ENCODE peak calls at places on chromosomes 6 and 20, in four cellular contexts. One of them, this sample, is unnamed.

GRCh38 chr6:14804444-14805210 is 441.2 kb upstream of the JARID2 start:
- DNase-seq in K562: no peak
- DNase-seq in GM12878: no peak
- DNase-seq in HepG2: peak
- DNase-seq in this sample: no peak

GRCh38 chr20:4171538-4172116 is 156.3 kb upstream of the RNF24 start:
- DNase-seq in K562: no peak
- DNase-seq in GM12878: no peak
- DNase-seq in HepG2: peak
- DNase-seq in this sample: peak

GRCh38 chr6:17828149-17828548 is 121.4 kb upstream of the NUP153 start:
- DNase-seq in K562: no peak
- DNase-seq in GM12878: no peak
- DNase-seq in HepG2: no peak
- DNase-seq in this sample: no peak

GRCh38 chr6:3489032-3489757 is 32.3 kb upstream of the SLC22A23 start:
- DNase-seq in K562: no peak
- DNase-seq in GM12878: no peak
- DNase-seq in HepG2: no peak
- DNase-seq in this sample: peak

GRCh38 chr20:49381558-49382493 is 100.6 kb downstream of the KCNB1 start:
- DNase-seq in K562: no peak
- DNase-seq in GM12878: no peak
- DNase-seq in HepG2: no peak
- DNase-seq in this sample: no peak

GRCh38 chr6:137237413-137238170 is 18.4 kb upstream of the IFNGR1 start:
- DNase-seq in K562: no peak
- DNase-seq in GM12878: no peak
- DNase-seq in HepG2: peak
- DNase-seq in this sample: no peak

GRCh38 chr6:149897015-149897697 is 757 bp downstream of the RAET1E start:
- DNase-seq in K562: no peak
- DNase-seq in GM12878: no peak
- DNase-seq in HepG2: no peak
- DNase-seq in this sample: no peak

GRCh38 chr6:41633235-41633634 is 5.0 kb upstream of the MDFI start:
- DNase-seq in K562: no peak
- DNase-seq in GM12878: no peak
- DNase-seq in HepG2: no peak
- DNase-seq in this sample: no peak

GRCh38 chr6:21005816-21006553 is 471.7 kb downstream of the CDKAL1 start:
- DNase-seq in K562: no peak
- DNase-seq in GM12878: peak
- DNase-seq in HepG2: peak
- DNase-seq in this sample: no peak

GRCh38 chr20:50504231-50504823 is 5.9 kb upstream of the PTPN1 start:
- DNase-seq in K562: peak
- DNase-seq in GM12878: no peak
- DNase-seq in HepG2: peak
- DNase-seq in this sample: peak

GRCh38 chr20:63381781-63382431 is 20.8 kb upstream of the CHRNA4 start:
- DNase-seq in K562: peak
- DNase-seq in GM12878: no peak
- DNase-seq in HepG2: no peak
- DNase-seq in this sample: peak

GRCh38 chr20:25469558-25469957 is 62.1 kb downstream of the GINS1 start:
- DNase-seq in K562: peak
- DNase-seq in GM12878: no peak
- DNase-seq in HepG2: no peak
- DNase-seq in this sample: no peak

GRCh38 chr20:24968278-24968677 is 19.2 kb downstream of the CST7 start:
- DNase-seq in K562: no peak
- DNase-seq in GM12878: no peak
- DNase-seq in HepG2: no peak
- DNase-seq in this sample: no peak

GRCh38 chr6:138403801-138404665 is at the start of gene HEBP2:
- DNase-seq in K562: peak
- DNase-seq in GM12878: peak
- DNase-seq in HepG2: peak
- DNase-seq in this sample: peak

GRCh38 chr6:105839266-105839665 is 246.9 kb upstream of the PRDM1 start:
- DNase-seq in K562: no peak
- DNase-seq in GM12878: no peak
- DNase-seq in HepG2: no peak
- DNase-seq in this sample: no peak

GRCh38 chr6:16741112-16742016 is 19.9 kb downstream of the ATXN1 start:
- DNase-seq in K562: no peak
- DNase-seq in GM12878: no peak
- DNase-seq in HepG2: no peak
- DNase-seq in this sample: no peak

GRCh38 chr20:43571771-43572170 is 12.9 kb downstream of the SGK2 start:
- DNase-seq in K562: no peak
- DNase-seq in GM12878: no peak
- DNase-seq in HepG2: no peak
- DNase-seq in this sample: no peak
- TF ChIP-seq JUNB in K562: no peak
- TF ChIP-seq JUNB in GM12878: no peak
- TF ChIP-seq JUNB in HepG2: no peak
- TF ChIP-seq JUNB in this sample: no peak

GRCh38 chr6:6734463-6735455 is 146.2 kb downstream of the LY86 start:
- DNase-seq in K562: no peak
- DNase-seq in GM12878: no peak
- DNase-seq in HepG2: no peak
- DNase-seq in this sample: no peak
- H3K4me2 ChIP-seq in K562: no peak
- H3K4me2 ChIP-seq in GM12878: no peak
- H3K4me2 ChIP-seq in HepG2: no peak
- H3K4me2 ChIP-seq in this sample: no peak

GRCh38 chr20:41848180-41848579 is 230.0 kb upstream of the CHD6 start:
- DNase-seq in K562: peak
- DNase-seq in GM12878: no peak
- DNase-seq in HepG2: peak
- DNase-seq in this sample: peak
- H2AFZ ChIP-seq in K562: no peak
- H2AFZ ChIP-seq in GM12878: no peak
- H2AFZ ChIP-seq in HepG2: no peak
- H2AFZ ChIP-seq in this sample: no peak

GRCh38 chr6:74044417-74045096 is 348.6 kb downstream of the CD109 start:
- DNase-seq in K562: no peak
- DNase-seq in GM12878: no peak
- DNase-seq in HepG2: no peak
- DNase-seq in this sample: no peak

DNA sequence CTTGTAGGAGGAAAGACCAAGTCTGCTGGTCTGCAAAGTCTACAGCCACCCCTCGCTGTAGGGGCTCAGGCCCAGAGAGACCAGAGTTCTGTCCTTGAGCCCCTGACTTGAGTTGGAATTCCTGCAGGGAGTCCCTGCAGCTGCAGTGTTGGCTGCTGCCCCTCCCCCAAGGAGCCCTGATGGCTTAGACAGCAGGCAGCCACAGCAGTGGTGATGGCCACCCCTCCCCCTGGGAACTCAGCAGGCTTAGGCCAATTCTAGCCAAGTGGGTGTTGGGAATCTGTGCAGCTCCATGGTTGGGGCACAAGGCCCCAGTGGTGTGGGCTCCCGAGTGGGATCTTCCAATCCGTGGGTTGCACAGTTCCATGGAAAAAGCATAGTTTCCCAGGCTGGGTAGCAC is 345.4 kb downstream of the CD109 start:
- DNase-seq in K562: no peak
- DNase-seq in GM12878: no peak
- DNase-seq in HepG2: no peak
- DNase-seq in this sample: peak
- TF ChIP-seq JUNB in K562: no peak
- TF ChIP-seq JUNB in GM12878: no peak
- TF ChIP-seq JUNB in HepG2: no peak
- TF ChIP-seq JUNB in this sample: no peak

GRCh38 chr6:56793938-56794337 is 151.2 kb upstream of the DST start:
- DNase-seq in K562: no peak
- DNase-seq in GM12878: no peak
- DNase-seq in HepG2: no peak
- DNase-seq in this sample: no peak
- H3K4me2 ChIP-seq in K562: no peak
- H3K4me2 ChIP-seq in GM12878: peak
- H3K4me2 ChIP-seq in HepG2: no peak
- H3K4me2 ChIP-seq in this sample: peak